ENCODE peak calls at places on chromosomes 2 and 18, in four cellular contexts. C, Q, H and B are unnamed samples.

GRCh38 chr2:188415754-188416083 is 124.0 kb downstream of the GULP1 start:
- DNase-seq in C (no peak), Q (no peak), H (no peak), B (no peak)

GRCh38 chr2:212536385-212537310 is 2.0 kb downstream of the ERBB4 start:
- DNase-seq in C (no peak), Q (no peak), H (no peak), B (no peak)

GRCh38 chr2:226529556-226529955 is 270.1 kb downstream of the IRS1 start:
- DNase-seq in C (no peak), Q (no peak), H (no peak), B (no peak)

GRCh38 chr2:46942143-46942526 is 26.5 kb upstream of the MCFD2 start:
- DNase-seq in C (peak), Q (peak), H (peak), B (peak)

GRCh38 chr2:239166201-239166834 is 234.5 kb downstream of the HDAC4 start:
- DNase-seq in C (no peak), Q (no peak), H (no peak), B (no peak)

GRCh38 chr18:64082054-64082453 is 66.8 kb downstream of the LINC00305 start:
- DNase-seq in C (no peak), Q (no peak), H (no peak), B (no peak)

GRCh38 chr2:237645261-237645660 is 17.9 kb downstream of the LRRFIP1 start:
- DNase-seq in C (no peak), Q (no peak), H (no peak), B (no peak)

GRCh38 chr2:66698879-66699278 is 264.0 kb downstream of the MEIS1 start:
- DNase-seq in C (no peak), Q (no peak), H (no peak), B (no peak)

GRCh38 chr2:72276356-72276755 is 128.7 kb upstream of the CYP26B1 start:
- DNase-seq in C (no peak), Q (peak), H (peak), B (no peak)

GRCh38 chr2:20111311-20112131 is 60.1 kb upstream of the LAPTM4A start:
- DNase-seq in C (no peak), Q (no peak), H (no peak), B (no peak)

GRCh38 chr2:203783496-203784203 is 77.2 kb downstream of the CD28 start:
- DNase-seq in C (no peak), Q (peak), H (peak), B (no peak)

GRCh38 chr2:180540761-180541160 is 439.6 kb upstream of the UBE2E3 start:
- DNase-seq in C (no peak), Q (no peak), H (no peak), B (no peak)

GRCh38 chr2:233671290-233672161 is at the start of gene UGT1A9:
- DNase-seq in C (no peak), Q (no peak), H (no peak), B (no peak)

GRCh38 chr18:43587538-43588153 is 310.4 kb upstream of the SYT4 start:
- DNase-seq in C (no peak), Q (peak), H (peak), B (no peak)

GRCh38 chr2:216632952-216633615 is at the start of gene IGFBP2:
- DNase-seq in C (peak), Q (peak), H (no peak), B (no peak)

GRCh38 chr2:67240507-67240906 is 156.6 kb upstream of the ETAA1 start:
- DNase-seq in C (no peak), Q (peak), H (no peak), B (no peak)

GRCh38 chr2:72173640-72174321 is 26.1 kb upstream of the CYP26B1 start:
- DNase-seq in C (no peak), Q (no peak), H (no peak), B (no peak)

GRCh38 chr18:79608535-79608934 is 71.1 kb upstream of the CTDP1 start:
- DNase-seq in C (no peak), Q (no peak), H (no peak), B (no peak)

GRCh38 chr18:14978962-14979535 is 231.1 kb downstream of the ANKRD30B start:
- DNase-seq in C (peak), Q (no peak), H (peak), B (no peak)

GRCh38 chr2:65137197-65137780 is 7.4 kb upstream of the RAB1A start:
- DNase-seq in C (no peak), Q (no peak), H (no peak), B (no peak)

GRCh38 chr18:44229693-44230108 is 451.0 kb upstream of the SETBP1 start:
- DNase-seq in C (no peak), Q (peak), H (peak), B (no peak)

GRCh38 chr2:1563943-1564342 is 150.7 kb downstream of the TPO start:
- DNase-seq in C (no peak), Q (no peak), H (no peak), B (no peak)

GRCh38 chr18:45287531-45287930 is 327.7 kb upstream of the SLC14A2 start:
- DNase-seq in C (no peak), Q (no peak), H (no peak), B (no peak)

GRCh38 chr18:12029786-12030571 is 48.7 kb downstream of the IMPA2 start:
- DNase-seq in C (no peak), Q (no peak), H (no peak), B (no peak)

GRCh38 chr2:28369355-28369754 is 23.3 kb upstream of the FOSL2 start:
- DNase-seq in C (no peak), Q (no peak), H (no peak), B (no peak)

GRCh38 chr2:70645733-70646420 is 92.3 kb upstream of the TGFA start:
- DNase-seq in C (peak), Q (peak), H (peak), B (no peak)